ENCODE peak calls at places on chromosome 2, in five cellular contexts. One of them, this sample, is unnamed.

GRCh38 chr2:42726680-42727079 is 37.3 kb downstream of the OXER1 start:
- DNase-seq in kidney: no peak
- DNase-seq in OCI-LY7: no peak
- DNase-seq in AG04450: no peak
- DNase-seq in AG09319: no peak
- DNase-seq in this sample: no peak

GRCh38 chr2:12057436-12058166 is 311.2 kb downstream of the LPIN1 start:
- DNase-seq in kidney: peak
- DNase-seq in OCI-LY7: peak
- DNase-seq in AG04450: no peak
- DNase-seq in AG09319: no peak
- DNase-seq in this sample: peak

GRCh38 chr2:30527859-30528258 is 80.8 kb downstream of the LCLAT1 start:
- DNase-seq in kidney: no peak
- DNase-seq in OCI-LY7: no peak
- DNase-seq in AG04450: no peak
- DNase-seq in AG09319: no peak
- DNase-seq in this sample: no peak

GRCh38 chr2:14996306-14997014 is 363.9 kb downstream of the LRATD1 start:
- DNase-seq in kidney: no peak
- DNase-seq in OCI-LY7: no peak
- DNase-seq in AG04450: no peak
- DNase-seq in AG09319: no peak
- DNase-seq in this sample: no peak

GRCh38 chr2:810397-810796 is 133.2 kb upstream of the TMEM18 start:
- DNase-seq in kidney: no peak
- DNase-seq in OCI-LY7: no peak
- DNase-seq in AG04450: no peak
- DNase-seq in AG09319: no peak
- DNase-seq in this sample: no peak

GRCh38 chr2:206275274-206276160 is 1.1 kb downstream of the ZDBF2 start:
- DNase-seq in kidney: no peak
- DNase-seq in OCI-LY7: peak
- DNase-seq in AG04450: no peak
- DNase-seq in AG09319: no peak
- DNase-seq in this sample: peak

GRCh38 chr2:159285929-159286708 is at the start of gene WDSUB1:
- DNase-seq in kidney: peak
- DNase-seq in OCI-LY7: no peak
- DNase-seq in AG04450: no peak
- DNase-seq in AG09319: no peak
- DNase-seq in this sample: peak

GRCh38 chr2:9708683-9709538 is 78.1 kb upstream of the YWHAQ start:
- DNase-seq in kidney: no peak
- DNase-seq in OCI-LY7: no peak
- DNase-seq in AG04450: no peak
- DNase-seq in AG09319: no peak
- DNase-seq in this sample: peak

GRCh38 chr2:23298551-23298950 is 86.4 kb upstream of the KLHL29 start:
- DNase-seq in kidney: no peak
- DNase-seq in OCI-LY7: no peak
- DNase-seq in AG04450: no peak
- DNase-seq in AG09319: no peak
- DNase-seq in this sample: no peak

GRCh38 chr2:67457699-67458098 is 60.6 kb downstream of the ETAA1 start:
- DNase-seq in kidney: no peak
- DNase-seq in OCI-LY7: no peak
- DNase-seq in AG04450: no peak
- DNase-seq in AG09319: no peak
- DNase-seq in this sample: no peak

GRCh38 chr2:203623616-203624015 is 82.8 kb upstream of the CD28 start:
- DNase-seq in kidney: no peak
- DNase-seq in OCI-LY7: no peak
- DNase-seq in AG04450: no peak
- DNase-seq in AG09319: no peak
- DNase-seq in this sample: no peak

GRCh38 chr2:138716183-138716582 is 64.0 kb downstream of the NXPH2 start:
- DNase-seq in kidney: no peak
- DNase-seq in OCI-LY7: peak
- DNase-seq in AG04450: no peak
- DNase-seq in AG09319: no peak
- DNase-seq in this sample: peak
- TF ChIP-seq CTCF in kidney: peak
- TF ChIP-seq CTCF in OCI-LY7: peak
- TF ChIP-seq CTCF in AG04450: peak
- TF ChIP-seq CTCF in AG09319: no peak
- TF ChIP-seq CTCF in this sample: peak

GRCh38 chr2:45729753-45730512 is 78.5 kb downstream of the PRKCE start:
- DNase-seq in kidney: no peak
- DNase-seq in OCI-LY7: peak
- DNase-seq in AG04450: no peak
- DNase-seq in AG09319: no peak
- DNase-seq in this sample: peak
- TF ChIP-seq CTCF in kidney: peak
- TF ChIP-seq CTCF in OCI-LY7: peak
- TF ChIP-seq CTCF in AG04450: peak
- TF ChIP-seq CTCF in AG09319: no peak
- TF ChIP-seq CTCF in this sample: peak

GRCh38 chr2:237512774-237513466 is 25.9 kb downstream of the MLPH start:
- DNase-seq in kidney: peak
- DNase-seq in OCI-LY7: peak
- DNase-seq in AG04450: peak
- DNase-seq in AG09319: peak
- DNase-seq in this sample: peak

GRCh38 chr2:237511885-237512405 is 24.9 kb downstream of the MLPH start:
- DNase-seq in kidney: no peak
- DNase-seq in OCI-LY7: no peak
- DNase-seq in AG04450: no peak
- DNase-seq in AG09319: no peak
- DNase-seq in this sample: no peak

GRCh38 chr2:237514474-237515130 is 27.6 kb downstream of the MLPH start:
- DNase-seq in kidney: no peak
- DNase-seq in OCI-LY7: peak
- DNase-seq in AG04450: no peak
- DNase-seq in AG09319: no peak
- DNase-seq in this sample: no peak

GRCh38 chr2:237515166-237515565 is 28.1 kb downstream of the MLPH start:
- DNase-seq in kidney: no peak
- DNase-seq in OCI-LY7: no peak
- DNase-seq in AG04450: no peak
- DNase-seq in AG09319: no peak
- DNase-seq in this sample: no peak

GRCh38 chr2:237513693-237514092 is 26.6 kb downstream of the MLPH start:
- DNase-seq in kidney: no peak
- DNase-seq in OCI-LY7: no peak
- DNase-seq in AG04450: no peak
- DNase-seq in AG09319: no peak
- DNase-seq in this sample: no peak
- TF ChIP-seq CTCF in kidney: no peak
- TF ChIP-seq CTCF in OCI-LY7: no peak
- TF ChIP-seq CTCF in AG04450: no peak
- TF ChIP-seq CTCF in AG09319: no peak
- TF ChIP-seq CTCF in this sample: no peak

DNA sequence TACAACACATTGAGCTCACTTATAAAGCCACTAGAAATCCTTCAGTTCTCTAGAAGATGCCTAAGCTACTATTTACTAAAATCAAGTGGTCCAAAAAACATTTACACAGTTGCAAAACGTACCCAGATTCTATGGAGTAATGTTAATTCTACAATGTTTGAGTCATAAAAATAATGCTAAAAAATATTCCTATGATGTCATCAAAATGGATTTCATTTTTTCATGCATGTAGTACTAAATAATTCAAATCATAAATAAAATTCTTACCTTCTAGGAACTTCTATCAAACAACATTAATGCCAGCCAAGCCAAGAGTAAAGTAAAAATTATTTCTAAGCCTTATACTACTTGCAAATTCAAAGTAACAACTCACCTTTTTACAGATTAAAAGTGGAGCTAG is 168.9 kb upstream of the EPC2 start:
- DNase-seq in kidney: no peak
- DNase-seq in OCI-LY7: no peak
- DNase-seq in AG04450: no peak
- DNase-seq in AG09319: no peak
- DNase-seq in this sample: no peak
- TF ChIP-seq CTCF in kidney: no peak
- TF ChIP-seq CTCF in OCI-LY7: no peak
- TF ChIP-seq CTCF in AG04450: no peak
- TF ChIP-seq CTCF in AG09319: no peak
- TF ChIP-seq CTCF in this sample: no peak

GRCh38 chr2:55048514-55048924 is 1.7 kb downstream of the RTN4 start:
- DNase-seq in kidney: no peak
- DNase-seq in OCI-LY7: peak
- DNase-seq in AG04450: no peak
- DNase-seq in AG09319: no peak
- DNase-seq in this sample: peak
- TF ChIP-seq CTCF in kidney: no peak
- TF ChIP-seq CTCF in OCI-LY7: no peak
- TF ChIP-seq CTCF in AG04450: no peak
- TF ChIP-seq CTCF in AG09319: peak
- TF ChIP-seq CTCF in this sample: no peak

This sample was measured in GM12865.